ENCODE peak calls at places on chromosomes 3 and 15, in five cellular contexts. I is IMR-90, J is HepG2, N is heart left ventricle, E is endothelial cell of umbilical vein. G is an unnamed sample.

GRCh38 chr15:35748105-35748504 is 202.1 kb upstream of the DPH6 start:
- DNase-seq in I (no peak), J (no peak), N (no peak), E (no peak), G (no peak)

GRCh38 chr15:40279437-40280141 is 3.3 kb downstream of the ANKRD63 start:
- DNase-seq in I (no peak), J (peak), N (peak), E (peak), G (peak)

GRCh38 chr3:136802481-136802996 is 16.4 kb upstream of the SLC35G2 start:
- DNase-seq in I (peak), J (no peak), N (peak), E (peak), G (no peak)

GRCh38 chr3:126118591-126118990 is 34.7 kb upstream of the SLC41A3 start:
- DNase-seq in I (no peak), J (no peak), N (no peak), E (no peak), G (no peak)

GRCh38 chr3:37591130-37591865 is 270.4 kb upstream of the CTDSPL start:
- DNase-seq in I (no peak), J (no peak), N (peak), E (no peak), G (no peak)

GRCh38 chr3:35867782-35868181 is 228.5 kb downstream of the ARPP21 start:
- DNase-seq in I (no peak), J (no peak), N (no peak), E (no peak), G (no peak)

GRCh38 chr3:179668429-179668828 is 15.6 kb downstream of the USP13 start:
- DNase-seq in I (no peak), J (no peak), N (no peak), E (no peak), G (no peak)

GRCh38 chr3:58586776-58587192 is 9.6 kb upstream of the FAM107A start:
- DNase-seq in I (no peak), J (no peak), N (no peak), E (no peak), G (no peak)

GRCh38 chr15:72229076-72229946 is 1.7 kb downstream of the PKM start:
- DNase-seq in I (peak), J (no peak), N (peak), E (peak), G (peak)

GRCh38 chr15:37096878-37097568 is 3.3 kb downstream of the MEIS2 start:
- DNase-seq in I (peak), J (no peak), N (no peak), E (peak), G (no peak)

GRCh38 chr3:46874430-46874829 is 3.1 kb upstream of the PTH1R start:
- DNase-seq in I (no peak), J (no peak), N (peak), E (no peak), G (no peak)

GRCh38 chr3:107753494-107753893 is 230.7 kb downstream of the BBX start:
- DNase-seq in I (peak), J (peak), N (no peak), E (peak), G (no peak)

GRCh38 chr3:197501879-197502620 is 53.7 kb downstream of the BDH1 start:
- DNase-seq in I (peak), J (peak), N (no peak), E (peak), G (no peak)

GRCh38 chr15:71125831-71126453 is 10.7 kb downstream of the THSD4 start:
- DNase-seq in I (peak), J (peak), N (no peak), E (no peak), G (no peak)

GRCh38 chr15:93144477-93145270 is 55.7 kb upstream of the RGMA start:
- DNase-seq in I (no peak), J (no peak), N (no peak), E (no peak), G (no peak)

GRCh38 chr3:99641480-99641879 is 3.1 kb downstream of the COL8A1 start:
- DNase-seq in I (no peak), J (no peak), N (no peak), E (peak), G (no peak)

GRCh38 chr15:89512631-89513030 is 16.2 kb upstream of the RHCG start:
- DNase-seq in I (no peak), J (no peak), N (no peak), E (no peak), G (no peak)

GRCh38 chr15:88982304-88982945 is 69.2 kb upstream of the MFGE8 start:
- DNase-seq in I (peak), J (no peak), N (peak), E (no peak), G (no peak)

GRCh38 chr3:83076041-83076440 is 1314.6 kb upstream of the GBE1 start:
- DNase-seq in I (no peak), J (no peak), N (no peak), E (no peak), G (no peak)

GRCh38 chr15:25250011-25250596 is 188.7 kb downstream of the UBE3A start:
- DNase-seq in I (no peak), J (no peak), N (peak), E (no peak), G (peak)

GRCh38 chr3:98573231-98573728 is 20.1 kb downstream of the CPOX start:
- DNase-seq in I (peak), J (no peak), N (no peak), E (peak), G (no peak)

GRCh38 chr3:67610458-67610857 is 44.0 kb downstream of the SUCLG2 start:
- DNase-seq in I (peak), J (peak), N (no peak), E (peak), G (no peak)

GRCh38 chr3:193556841-193557240 is 2.1 kb upstream of the ATP13A4 start:
- DNase-seq in I (no peak), J (no peak), N (no peak), E (no peak), G (peak)

GRCh38 chr3:157832588-157832987 is 273.6 kb downstream of the SHOX2 start:
- DNase-seq in I (no peak), J (no peak), N (no peak), E (no peak), G (no peak)

DNA sequence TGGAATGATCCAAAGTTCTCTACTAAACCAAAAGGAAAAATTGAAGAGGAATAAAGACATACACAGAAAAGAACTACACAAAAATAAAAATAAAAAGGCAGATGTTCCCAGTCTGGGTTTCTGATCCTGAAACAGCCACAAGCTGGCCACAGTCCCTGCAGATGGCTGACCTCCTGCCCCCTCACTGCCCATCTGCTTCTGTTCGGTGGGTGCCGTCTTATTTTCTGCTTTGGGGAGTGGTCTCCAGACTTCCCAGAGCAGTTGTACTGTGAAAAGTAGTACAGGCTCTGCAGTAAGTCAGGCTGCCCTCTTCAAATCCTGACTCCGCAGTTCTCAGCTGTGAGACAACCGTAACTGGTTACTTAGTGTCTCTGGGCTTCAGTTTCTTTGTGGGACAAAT is 94.5 kb downstream of the ARNT2 start:
- DNase-seq in I (no peak), J (no peak), N (no peak), E (no peak), G (no peak)
- TF ChIP-seq POLR2A in I (no peak), J (no peak), N (no peak), E (no peak), G (no peak)

DNA sequence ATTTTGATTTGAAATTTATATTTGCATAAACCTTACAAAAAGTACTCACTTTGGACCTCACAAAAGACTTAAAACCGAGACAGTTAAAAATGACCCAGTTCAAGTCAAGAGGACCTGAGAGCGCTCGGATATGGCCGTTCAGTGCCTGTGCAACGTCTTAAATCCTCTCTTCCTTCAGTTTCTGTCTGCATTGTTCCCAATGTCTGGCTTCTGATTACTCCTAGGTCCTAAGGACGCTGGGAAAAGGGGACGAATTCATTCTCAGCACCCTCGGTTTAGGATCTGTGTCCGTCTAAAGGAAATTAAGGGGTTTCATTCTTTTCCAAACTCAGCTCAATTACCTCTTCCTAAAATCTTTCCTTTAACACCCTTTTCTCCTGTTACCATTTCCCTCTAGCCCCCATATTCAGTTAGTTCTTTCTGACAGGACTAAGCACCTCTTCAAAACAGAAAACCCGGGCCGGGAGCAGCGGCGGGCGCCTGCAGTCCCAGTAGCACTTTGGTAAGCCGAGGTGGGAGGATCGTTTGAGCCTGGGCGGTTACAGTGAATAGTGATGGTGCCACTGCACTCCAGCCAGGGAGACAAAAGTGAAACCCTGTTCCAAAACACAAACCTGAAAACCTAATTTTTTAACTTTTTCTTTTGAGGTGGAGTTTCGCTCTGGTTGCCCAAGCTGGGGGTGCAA is 931 bp downstream of the DPPA4 start:
- DNase-seq in I (peak), J (no peak), N (no peak), E (no peak), G (no peak)
- TF ChIP-seq POLR2A in I (no peak), J (no peak), N (no peak), E (no peak), G (no peak)

GRCh38 chr3:52246728-52247454 is 1.3 kb downstream of the PPM1M start:
- DNase-seq in I (no peak), J (no peak), N (peak), E (no peak), G (no peak)
- TF ChIP-seq POLR2A in I (no peak), J (no peak), N (no peak), E (no peak), G (no peak)

DNA sequence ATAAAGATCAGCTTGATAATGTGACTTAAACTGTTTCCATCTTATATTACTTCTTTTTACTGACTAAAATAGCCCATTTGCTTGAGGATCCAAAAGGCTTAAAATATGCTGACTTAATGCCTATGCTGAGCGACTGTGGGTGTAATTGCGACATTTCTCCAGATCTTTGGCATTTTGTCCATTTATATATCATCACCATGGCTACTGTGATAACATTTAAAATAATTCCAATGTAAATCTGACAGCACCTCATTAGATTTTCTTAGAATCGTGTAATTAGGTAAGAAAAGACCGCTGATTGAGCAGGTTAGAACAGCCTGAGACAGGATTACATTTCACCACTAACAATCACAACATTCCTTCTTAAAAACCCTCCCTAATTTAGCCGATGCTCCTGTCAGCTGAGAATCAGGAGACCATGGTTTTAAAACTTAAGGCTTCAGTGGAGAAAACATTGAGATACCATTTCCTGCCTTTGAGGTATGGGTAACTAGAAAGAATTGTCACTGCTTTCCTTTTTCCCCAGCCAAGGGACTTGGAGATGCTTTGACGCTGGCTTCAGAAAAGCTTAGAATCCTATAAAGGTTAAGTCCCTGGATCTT is 455.3 kb upstream of the PDZRN3 start:
- DNase-seq in I (no peak), J (no peak), N (no peak), E (no peak), G (no peak)
- TF ChIP-seq POLR2A in I (no peak), J (no peak), N (no peak), E (no peak), G (no peak)

GRCh38 chr15:43106486-43106829 is 620 bp upstream of the UBR1 start:
- DNase-seq in I (no peak), J (no peak), N (no peak), E (no peak), G (no peak)

GRCh38 chr15:43104426-43104825 is 1.4 kb downstream of the UBR1 start:
- DNase-seq in I (peak), J (peak), N (no peak), E (no peak), G (no peak)

GRCh38 chr15:43105077-43105769 is 615 bp downstream of the UBR1 start:
- DNase-seq in I (peak), J (peak), N (no peak), E (no peak), G (no peak)

GRCh38 chr15:43107741-43108140 is 1.9 kb upstream of the UBR1 start:
- DNase-seq in I (no peak), J (no peak), N (no peak), E (no peak), G (no peak)

DNA sequence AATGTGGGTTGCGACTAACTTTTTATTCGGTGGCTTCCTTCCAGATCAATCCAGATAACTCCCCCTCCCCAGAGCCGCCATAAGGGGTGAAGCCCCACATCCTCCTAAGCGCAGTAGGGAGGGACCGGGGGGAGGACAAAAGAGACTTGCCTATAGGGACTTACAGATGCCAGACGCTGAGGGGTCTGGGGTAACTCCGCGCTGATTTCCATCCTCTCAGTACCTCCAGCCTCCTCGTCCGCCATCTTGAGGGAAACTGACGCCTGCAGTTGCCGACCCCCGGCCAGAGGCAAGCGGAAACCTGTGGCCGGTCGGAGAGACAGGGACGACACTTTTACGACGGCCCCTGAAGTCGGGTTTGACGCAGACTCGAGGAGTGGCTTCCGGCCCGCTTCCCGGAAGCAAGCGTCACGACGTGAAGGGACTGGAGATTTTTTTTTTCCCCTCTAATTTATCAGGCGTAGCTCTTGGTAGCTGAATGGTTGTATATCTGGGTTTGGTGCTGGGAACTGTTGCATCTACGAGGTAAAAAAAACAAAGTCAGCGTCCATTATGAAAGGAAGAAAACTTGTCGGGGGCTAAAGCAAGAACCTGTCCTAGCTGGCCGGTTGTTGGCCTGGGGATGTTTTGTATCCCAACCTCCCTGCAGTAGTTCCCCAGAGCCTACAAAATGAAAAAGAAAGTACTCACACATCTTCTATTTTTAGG is at the start of gene UBR1:
- DNase-seq in I (peak), J (peak), N (peak), E (peak), G (peak)
- TF ChIP-seq POLR2A in I (peak), J (peak), N (no peak), E (peak), G (peak)

GRCh38 chr3:168218600-168218999 is 122.9 kb upstream of the GOLIM4 start:
- DNase-seq in I (no peak), J (no peak), N (no peak), E (no peak), G (no peak)

GRCh38 chr3:168220609-168221008 is 124.9 kb upstream of the GOLIM4 start:
- DNase-seq in I (no peak), J (no peak), N (no peak), E (no peak), G (no peak)

GRCh38 chr3:168223085-168223484 is 127.4 kb upstream of the GOLIM4 start:
- DNase-seq in I (no peak), J (no peak), N (no peak), E (no peak), G (no peak)

GRCh38 chr3:168216851-168217250 is 121.1 kb upstream of the GOLIM4 start:
- DNase-seq in I (no peak), J (no peak), N (no peak), E (no peak), G (no peak)

GRCh38 chr3:168219530-168219929 is 123.8 kb upstream of the GOLIM4 start:
- DNase-seq in I (no peak), J (no peak), N (no peak), E (no peak), G (no peak)
- TF ChIP-seq POLR2A in I (no peak), J (no peak), N (no peak), E (no peak), G (no peak)

DNA sequence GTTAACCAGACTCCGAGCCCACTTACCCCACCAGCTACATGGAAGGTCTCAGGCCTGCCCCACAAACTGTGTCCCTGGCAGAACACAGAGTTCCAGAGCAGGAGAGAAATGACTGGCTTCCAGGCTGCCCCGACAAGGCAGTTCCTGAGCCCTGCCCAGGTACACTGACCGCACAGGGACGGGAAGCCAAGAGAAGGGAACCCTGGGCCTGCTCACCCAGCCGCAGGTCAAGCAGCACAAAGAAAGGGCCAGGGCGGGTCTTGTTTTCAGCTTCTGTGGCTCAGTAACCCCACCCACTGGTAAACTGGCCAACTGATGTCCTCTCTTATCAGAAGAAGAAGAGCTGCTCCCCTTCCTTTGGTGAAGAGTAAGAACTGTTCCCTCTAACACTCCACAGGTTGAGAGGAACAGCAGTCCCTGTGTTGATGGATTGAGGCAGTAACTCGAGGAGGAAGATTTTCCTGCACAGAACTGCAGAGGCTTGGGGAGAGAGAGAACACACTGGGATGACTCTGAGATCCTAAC is 68.4 kb downstream of the CRTC3 start:
- DNase-seq in I (no peak), J (peak), N (peak), E (peak), G (peak)
- TF ChIP-seq POLR2A in I (no peak), J (no peak), N (no peak), E (no peak), G (no peak)

DNA sequence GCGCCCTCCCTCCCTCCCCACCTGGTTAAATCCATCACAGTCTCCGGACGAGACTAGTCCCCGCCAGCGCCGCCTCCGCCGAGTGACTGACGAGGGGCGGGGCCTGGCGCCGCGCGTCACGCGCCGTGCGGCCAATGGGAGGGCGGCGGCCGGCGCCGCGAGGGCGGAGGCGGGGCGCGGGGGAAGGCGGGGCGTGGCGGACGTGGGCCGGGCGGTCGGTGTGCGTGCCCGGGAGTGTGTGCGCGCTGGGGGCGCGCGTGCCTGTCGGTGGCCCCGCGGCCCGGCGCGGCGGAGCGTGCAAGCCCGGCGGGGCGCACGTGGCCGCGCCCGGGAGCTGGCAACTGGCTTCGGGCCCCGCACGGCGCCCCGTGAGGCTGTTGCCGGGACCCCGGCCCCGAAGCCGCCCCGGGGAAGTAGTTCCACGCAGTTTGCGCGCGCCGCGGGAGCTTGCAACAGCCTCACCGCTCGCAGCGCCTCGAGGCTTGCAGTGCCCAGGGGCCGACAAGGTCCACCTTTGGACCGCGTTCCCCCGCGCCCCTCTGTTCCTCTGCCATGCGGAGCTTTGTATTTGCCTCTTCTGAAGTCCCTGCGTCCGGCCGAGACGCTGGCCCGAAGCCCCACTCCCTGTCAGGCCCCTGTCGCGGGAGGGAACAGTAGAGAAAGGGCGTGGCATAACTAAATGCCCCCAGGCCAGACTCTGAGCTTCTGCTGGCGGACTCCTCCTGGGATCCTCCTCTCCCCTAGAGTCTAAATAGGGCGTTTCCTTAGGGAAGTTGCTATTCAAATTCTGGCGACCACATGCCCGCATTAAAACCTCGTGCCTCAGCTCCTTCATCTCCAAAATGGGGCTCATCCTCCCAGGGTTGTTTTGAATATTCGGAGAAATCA is 400.9 kb downstream of the SHQ1 start:
- DNase-seq in I (peak), J (peak), N (peak), E (peak), G (peak)
- TF ChIP-seq POLR2A in I (peak), J (no peak), N (no peak), E (no peak), G (no peak)

G was measured in Peyer's patch.